ENCODE peak calls at places on chromosomes 16 and 17, in ten cellular contexts. N is activated T-helper 2 cell treated with anti-CD3 and anti-CD28 coated beads, Interferon-gamma antibody, Interleukin-2, Interleukin-4, amounts not matched to agents 10 μg/mL and 5 μg/mL and 100 μg/mL, durations not matched to agents 14 hours and 24 hours and 36 hours; R is cardiac fibroblast; Z is GM03348; P is esophagus squamous epithelium; S is HS-5; O is Peyer's patch; D is central memory CD4-positive, alpha-beta T cell; Q is HTR-8/SVneo; B is NCI-H1417. W is an unnamed sample.

GRCh38 chr16:84976644-84977400 is 34.5 kb downstream of the ZDHHC7 start:
- DNase-seq in P (no peak), Z (no peak), N (no peak), D (no peak), R (peak; percentile 25), O (no peak), S (no peak), Q (no peak), B (no peak), W (no peak)

GRCh38 chr16:65500007-65500406 is 378.1 kb upstream of the CDH11 start:
- DNase-seq in B (no peak), Z (no peak), Q (no peak), O (no peak), R (no peak), S (no peak), D (no peak), P (no peak), N (no peak), W (peak; percentile 12)

GRCh38 chr16:46830417-46830901 is 521 bp downstream of the C16orf87 start:
- DNase-seq in O (no peak), P (no peak), D (no peak), R (peak; percentile 14), Z (peak; percentile 59), N (peak; percentile 25), S (no peak), B (no peak), Q (no peak), W (no peak)

GRCh38 chr17:41782142-41782541 is 4.4 kb downstream of the JUP start:
- DNase-seq in P (no peak), R (no peak), O (no peak), Q (no peak), D (no peak), B (no peak), S (no peak), N (no peak), Z (no peak), W (no peak)

GRCh38 chr16:55510185-55510805 is 1.4 kb downstream of the LPCAT2 start:
- DNase-seq in O (no peak), P (no peak), D (no peak), Q (no peak), N (no peak), S (no peak), R (no peak), B (no peak), Z (no peak), W (no peak)

GRCh38 chr16:85152414-85153030 is 40.2 kb upstream of the CIBAR2 start:
- DNase-seq in P (no peak), S (no peak), Z (no peak), N (no peak), D (no peak), Q (peak; percentile 71), B (no peak), R (no peak), O (no peak), W (no peak)

GRCh38 chr17:4897198-4897657 is 2.1 kb upstream of the C17orf107 start:
- DNase-seq in S (no peak), O (no peak), Z (no peak), P (no peak), Q (no peak), N (no peak), R (no peak), D (no peak), B (no peak), W (no peak)

GRCh38 chr17:3845361-3845753 is 689 bp downstream of the NCBP3 start:
- DNase-seq in D (no peak), P (no peak), Q (peak; percentile 28), O (no peak), Z (peak; percentile 27), S (no peak), B (no peak), R (no peak), N (peak; percentile 40), W (no peak)

GRCh38 chr17:48570325-48571023 is 7.7 kb downstream of the HOXB4 start:
- DNase-seq in P (no peak), N (no peak), B (no peak), O (peak; percentile 43), Q (no peak), R (no peak), D (no peak), Z (no peak), S (no peak), W (no peak)

GRCh38 chr17:1347681-1348318 is 52.2 kb downstream of the YWHAE start:
- DNase-seq in N (no peak), O (peak; percentile 67), D (peak; percentile 10), P (no peak), S (no peak), Q (no peak), R (peak; percentile 42), Z (no peak), B (no peak), W (no peak)

GRCh38 chr17:48470388-48471034 is 40.5 kb upstream of the SKAP1 start:
- DNase-seq in B (peak; percentile 21), D (no peak), Z (peak; percentile 53), R (peak; percentile 20), O (no peak), Q (peak; percentile 69), N (no peak), S (no peak), P (no peak), W (no peak)

GRCh38 chr17:59371426-59372099 is 40.1 kb downstream of the YPEL2 start:
- DNase-seq in D (no peak), S (no peak), Q (no peak), Z (peak; percentile 60), B (no peak), O (peak; percentile 54), P (no peak), N (no peak), R (peak; percentile 81), W (no peak)

W was measured in epithelial cell of prostate.